ENCODE peak calls at places on chromosome 3, in nine cellular contexts. R, O, P, U, Q, X, M, A and G are unnamed samples.
A peak's percentile ranks its signal among the peaks of the same experiment; 100 is the strongest.

GRCh38 chr3:81752604-81753003 is 8.8 kb downstream of the GBE1 start:
- DNase-seq in X (no peak), O (no peak), M (no peak), A (no peak), U (no peak), P (no peak), Q (no peak), R (no peak), G (no peak)

GRCh38 chr3:194871864-194872668 is 186.4 kb downstream of the FAM43A start:
- DNase-seq in P (peak; percentile 79), A (no peak), M (no peak), X (no peak), R (peak; percentile 42), O (peak; percentile 54), Q (peak; percentile 9), U (peak; percentile 45), G (no peak)

GRCh38 chr3:183181606-183182005 is 19.1 kb upstream of the LAMP3 start:
- DNase-seq in X (no peak), O (no peak), Q (no peak), P (no peak), R (no peak), M (no peak), U (no peak), A (no peak), G (no peak)

GRCh38 chr3:152121292-152121654 is 147.5 kb upstream of the MBNL1 start:
- DNase-seq in U (peak; percentile 92), A (no peak), P (no peak), X (no peak), M (no peak), R (no peak), Q (no peak), O (peak; percentile 65), G (no peak)

GRCh38 chr3:42403737-42404136 is 6.7 kb downstream of the LYZL4 start:
- DNase-seq in U (no peak), A (no peak), M (no peak), P (no peak), Q (no peak), X (no peak), O (peak; percentile 46), R (no peak), G (no peak)

GRCh38 chr3:13504161-13504831 is 24.2 kb downstream of the HDAC11 start:
- DNase-seq in O (peak; percentile 71), P (peak; percentile 37), M (no peak), U (peak; percentile 35), X (peak; percentile 53), Q (no peak), A (no peak), R (no peak), G (no peak)

GRCh38 chr3:126340943-126341754 is 16.1 kb downstream of the KLF15 start:
- DNase-seq in U (no peak), Q (no peak), O (no peak), P (no peak), X (peak; percentile 65), A (no peak), R (no peak), M (peak; percentile 14), G (peak; percentile 7)

GRCh38 chr3:25176999-25177398 is 251.1 kb upstream of the RARB start:
- DNase-seq in O (no peak), A (no peak), M (no peak), R (no peak), U (no peak), X (no peak), Q (no peak), P (no peak), G (no peak)

GRCh38 chr3:33092496-33093254 is 4.3 kb downstream of the GLB1 start:
- DNase-seq in M (no peak), X (no peak), A (no peak), O (no peak), R (no peak), U (no peak), Q (no peak), P (no peak), G (no peak)

GRCh38 chr3:56904526-56905245 is 102.9 kb upstream of the ARHGEF3 start:
- DNase-seq in R (no peak), X (no peak), P (no peak), O (no peak), Q (no peak), M (no peak), U (no peak), A (no peak), G (no peak)

GRCh38 chr3:69541823-69542264 is 156.0 kb upstream of the FRMD4B start:
- DNase-seq in Q (peak; percentile 25), A (no peak), X (no peak), P (no peak), M (no peak), R (peak; percentile 21), U (peak; percentile 7), O (no peak), G (no peak)

GRCh38 chr3:15342945-15343344 is 10.6 kb upstream of the SH3BP5 start:
- DNase-seq in U (no peak), O (no peak), A (no peak), Q (no peak), P (no peak), R (no peak), M (no peak), X (no peak), G (no peak)

GRCh38 chr3:3531476-3531875 is 267.8 kb upstream of the LRRN1 start:
- DNase-seq in P (no peak), X (no peak), O (peak; percentile 1), A (no peak), U (no peak), R (no peak), M (no peak), Q (no peak), G (no peak)

GRCh38 chr3:52777127-52777958 is at the start of gene ITIH1:
- DNase-seq in A (no peak), M (no peak), P (no peak), U (no peak), Q (no peak), O (no peak), R (peak; percentile 6), X (no peak), G (peak; percentile 6)

GRCh38 chr3:13017361-13018038 is 55.7 kb downstream of the IQSEC1 start:
- DNase-seq in Q (no peak), M (no peak), O (no peak), U (no peak), A (no peak), P (peak; percentile 37), R (peak; percentile 59), X (no peak), G (no peak)

GRCh38 chr3:64190517-64191515 is 34.5 kb downstream of the PRICKLE2 start:
- DNase-seq in X (no peak), M (no peak), P (no peak), O (peak; percentile 96), A (no peak), Q (no peak), R (no peak), U (peak; percentile 92), G (no peak)

GRCh38 chr3:81315051-81315450 is 446.4 kb downstream of the GBE1 start:
- DNase-seq in R (no peak), Q (no peak), A (no peak), M (no peak), U (no peak), P (no peak), X (no peak), O (no peak), G (no peak)

DNA sequence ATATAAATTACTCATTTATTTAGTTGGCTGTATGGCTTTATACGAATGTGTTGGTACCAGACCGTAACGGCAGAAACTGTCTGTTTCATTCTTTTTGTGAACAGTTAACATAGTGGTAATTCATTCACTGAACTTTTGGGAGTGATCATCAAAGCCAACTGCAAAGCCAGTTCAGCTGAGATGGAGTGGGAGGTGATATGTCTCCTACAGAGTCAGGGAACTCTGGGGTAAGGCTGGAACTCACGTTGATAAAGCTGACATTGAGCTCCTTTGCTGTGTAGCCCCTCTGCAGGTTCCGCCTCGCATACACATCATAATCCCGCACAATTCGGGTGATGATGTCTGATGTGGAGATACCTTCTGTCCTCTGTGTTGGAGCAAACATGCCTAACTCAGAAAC is 25.4 kb downstream of the SLC51A start:
- DNase-seq in R (no peak), M (no peak), P (no peak), O (no peak), Q (no peak), X (no peak), A (no peak), U (no peak), G (no peak)
- TF ChIP-seq CTCF in R (no peak), M (no peak), P (no peak), O (no peak), Q (no peak), X (no peak), A (no peak), U (no peak), G (no peak)

DNA sequence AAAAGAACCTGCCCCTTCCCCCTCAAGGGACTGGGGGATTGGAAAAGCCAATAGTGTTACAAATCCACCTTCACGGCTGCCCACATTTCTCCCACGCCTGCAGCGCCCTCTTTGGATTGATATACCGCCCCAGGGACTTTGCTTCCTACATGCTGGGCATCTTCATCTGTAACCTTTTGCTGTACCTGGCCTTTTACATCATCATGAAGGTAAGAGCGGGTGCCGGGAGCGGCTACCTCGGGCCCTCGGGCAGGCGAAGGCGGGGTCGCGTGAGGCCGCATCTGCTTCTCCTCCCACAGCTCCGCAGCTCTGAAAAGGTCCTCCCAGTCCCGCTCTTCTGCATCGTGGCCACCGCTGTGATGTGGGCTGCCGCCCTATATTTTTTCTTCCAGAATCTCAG is 73.1 kb downstream of the USF3 start:
- DNase-seq in U (no peak), Q (no peak), P (no peak), R (no peak), O (no peak), X (no peak), M (no peak), A (no peak), G (no peak)
- TF ChIP-seq CTCF in U (peak; percentile 13), Q (no peak), P (no peak), R (no peak), O (no peak), X (no peak), M (no peak), A (peak; percentile 15), G (no peak)

GRCh38 chr3:46860381-46861292 is 2.6 kb downstream of the MYL3 start:
- DNase-seq in R (peak; percentile 16), Q (no peak), X (peak; percentile 58), O (peak; percentile 37), M (peak; percentile 18), U (no peak), A (peak; percentile 44), P (peak; percentile 50), G (no peak)
- TF ChIP-seq CTCF in R (no peak), Q (peak; percentile 60), X (peak; percentile 21), O (peak; percentile 32), M (peak; percentile 69), U (peak; percentile 52), A (peak; percentile 74), P (peak; percentile 29), G (peak; percentile 15)

DNA sequence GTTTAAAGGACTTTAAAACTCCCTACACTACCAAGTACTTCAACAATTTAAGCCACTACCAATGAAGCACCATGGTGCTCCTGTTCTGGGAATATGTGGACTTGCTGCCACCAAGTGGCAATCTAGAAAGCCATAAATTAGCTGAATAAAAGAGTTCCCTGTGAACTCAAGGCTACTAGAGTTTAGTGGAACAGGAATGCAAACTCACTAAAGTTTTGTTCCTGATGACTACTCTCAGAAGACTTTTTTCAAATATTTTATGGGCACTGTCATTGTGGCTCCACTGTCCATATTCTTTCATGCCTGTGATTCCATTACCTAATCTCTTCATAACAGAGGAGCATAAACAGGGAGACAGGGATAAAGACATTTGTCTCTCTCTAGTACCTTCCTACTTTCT is 63.9 kb downstream of the TMCC1 start:
- DNase-seq in X (peak; percentile 68), M (no peak), A (peak; percentile 74), Q (no peak), O (peak; percentile 81), U (peak; percentile 92), P (no peak), R (peak; percentile 53), G (no peak)
- TF ChIP-seq CTCF in X (peak; percentile 66), M (no peak), A (peak; percentile 86), Q (peak; percentile 81), O (peak; percentile 78), U (peak; percentile 70), P (peak; percentile 80), R (peak; percentile 40), G (peak; percentile 24)